ENCODE peak calls at places on chromosomes 5 and 9, in four cellular contexts. H is GM13977, C is A549, K is NB4. A is an unnamed sample.

GRCh38 chr9:15936316-15936869 is 383.6 kb downstream of the CCDC171 start:
- DNase-seq in K (no peak), H (no peak), C (no peak), A (no peak)

GRCh38 chr5:90855296-90855990 is 296.8 kb downstream of the ADGRV1 start:
- DNase-seq in K (no peak), H (no peak), C (no peak), A (no peak)

GRCh38 chr9:70868661-70869652 is 252.5 kb downstream of the TRPM3 start:
- DNase-seq in K (no peak), H (no peak), C (no peak), A (no peak)

GRCh38 chr5:93428868-93429267 is 152.2 kb downstream of the NR2F1-AS1 start:
- DNase-seq in C (peak; percentile 6), K (no peak), H (no peak), A (no peak)

GRCh38 chr5:23064710-23065109 is 211.6 kb upstream of the CDH12 start:
- DNase-seq in C (no peak), K (no peak), H (no peak), A (no peak)

GRCh38 chr5:80884086-80884813 is 75.9 kb upstream of the RASGRF2 start:
- DNase-seq in C (no peak), K (no peak), H (no peak), A (no peak)

GRCh38 chr5:155953335-155953734 is 373.6 kb upstream of the SGCD start:
- DNase-seq in K (no peak), H (no peak), C (no peak), A (no peak)

GRCh38 chr5:99379187-99379586 is 450.4 kb upstream of the CHD1 start:
- DNase-seq in H (no peak), C (no peak), K (no peak), A (no peak)

GRCh38 chr5:17224858-17225436 is 7.5 kb downstream of the BASP1 start:
- DNase-seq in C (no peak), H (peak; percentile 38), K (peak; percentile 54), A (no peak)

GRCh38 chr5:81425569-81425968 is 31.6 kb upstream of the ACOT12 start:
- DNase-seq in C (peak; percentile 40), H (peak; percentile 42), K (peak; percentile 49), A (no peak)

GRCh38 chr5:136014976-136015375 is 13.8 kb upstream of the TGFBI start:
- DNase-seq in C (no peak), K (no peak), H (no peak), A (no peak)

GRCh38 chr5:136020001-136020382 is 8.8 kb upstream of the TGFBI start:
- DNase-seq in C (no peak), K (no peak), H (no peak), A (no peak)

GRCh38 chr5:136015966-136016365 is 12.8 kb upstream of the TGFBI start:
- DNase-seq in C (no peak), K (no peak), H (no peak), A (no peak)

GRCh38 chr5:136018814-136019777 is 9.7 kb upstream of the TGFBI start:
- DNase-seq in K (no peak), H (no peak), C (peak; percentile 80), A (no peak)

DNA sequence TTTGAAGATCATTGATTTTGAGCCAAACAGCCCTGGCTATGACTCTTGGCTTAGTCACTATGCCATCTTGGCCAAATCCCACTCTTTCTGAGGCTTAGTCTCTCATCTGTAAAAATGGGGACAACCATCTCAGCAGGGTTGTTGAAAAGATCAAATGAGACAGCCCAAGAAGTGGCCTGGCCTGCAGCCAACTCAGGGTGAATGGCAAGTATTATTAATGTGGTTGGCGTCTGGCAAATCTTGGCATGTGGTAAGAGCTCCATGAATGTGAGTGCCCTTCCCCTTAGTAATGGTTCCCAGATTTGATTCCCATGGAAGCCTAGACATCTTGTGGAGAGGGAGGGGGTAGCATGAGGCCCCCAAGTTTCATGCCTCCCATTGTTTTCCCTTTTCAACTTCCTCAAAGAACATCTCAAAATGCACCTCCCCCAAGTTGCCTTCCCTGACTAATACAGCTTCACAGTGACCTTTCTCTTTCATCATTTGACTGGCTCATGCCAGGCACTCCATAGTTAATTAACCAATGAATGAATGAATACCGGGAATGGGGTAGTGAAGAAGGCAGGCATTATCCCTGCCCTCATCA is 11.8 kb upstream of the TGFBI start:
- DNase-seq in K (no peak), C (peak; percentile 97), H (no peak), A (no peak)
- TF ChIP-seq CTCF in K (no peak), C (no peak), H (no peak), A (no peak)

GRCh38 chr5:31911291-31912265 is 262.5 kb downstream of the GOLPH3 start:
- DNase-seq in H (no peak), K (no peak), C (no peak), A (no peak)
- TF ChIP-seq CTCF in H (no peak), K (no peak), C (no peak), A (no peak)

DNA sequence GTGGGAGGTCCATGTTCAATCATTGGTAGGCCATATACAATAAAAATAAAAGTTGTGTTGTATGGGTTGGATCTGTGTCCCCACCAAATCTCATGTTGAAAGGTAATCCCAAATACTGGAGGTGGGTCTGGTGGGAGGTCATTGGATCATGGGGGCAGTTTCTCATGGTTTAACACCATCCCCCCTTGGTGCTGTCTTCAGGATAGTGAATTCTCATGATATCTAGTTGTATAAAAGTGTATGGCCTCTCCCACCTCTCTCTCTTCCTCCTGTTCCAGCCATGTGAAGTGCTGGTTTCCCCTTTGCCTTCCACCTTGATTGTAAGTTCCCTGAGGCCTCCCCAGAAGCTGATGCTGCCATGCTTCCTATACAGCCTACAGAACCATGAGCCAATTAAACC is 15.1 kb downstream of the SPATA9 start:
- DNase-seq in H (no peak), C (no peak), K (no peak), A (no peak)
- TF ChIP-seq CTCF in H (no peak), C (no peak), K (no peak), A (no peak)

GRCh38 chr5:176521286-176521685 is 15.9 kb downstream of the RNF44 start:
- DNase-seq in C (no peak), K (no peak), H (no peak), A (no peak)
- TF ChIP-seq CTCF in C (no peak), K (no peak), H (no peak), A (no peak)

GRCh38 chr5:127741412-127741811 is 38.2 kb downstream of the CCDC192 start:
- DNase-seq in K (no peak), H (no peak), C (no peak), A (no peak)

DNA sequence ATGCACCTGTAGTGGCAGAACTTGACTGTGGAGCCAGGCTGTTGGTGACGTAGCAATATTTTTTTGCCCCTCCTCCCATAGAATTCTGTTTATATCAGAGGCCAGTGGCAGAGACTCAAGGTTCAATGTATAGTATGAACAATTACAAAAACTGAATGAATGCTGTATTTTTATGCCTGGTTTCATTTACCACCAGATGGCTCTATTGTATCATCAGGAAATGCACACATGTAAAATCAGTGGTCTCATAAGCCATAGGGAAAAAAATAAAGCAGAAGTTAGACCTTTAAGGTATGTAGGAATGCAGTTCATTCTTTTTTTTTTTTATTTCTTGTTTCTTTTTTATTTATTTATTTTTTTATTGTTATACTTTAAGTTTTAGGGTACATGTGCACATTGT is 43.6 kb downstream of the CCDC192 start:
- DNase-seq in C (peak; percentile 29), K (peak; percentile 56), H (peak; percentile 38), A (no peak)
- TF ChIP-seq CTCF in C (peak; percentile 67), K (no peak), H (peak; percentile 42), A (no peak)

GRCh38 chr9:128593856-128594255 is 41.5 kb downstream of the SPTAN1 start:
- DNase-seq in K (no peak), C (no peak), H (no peak), A (no peak)
- TF ChIP-seq CTCF in K (no peak), C (no peak), H (no peak), A (no peak)

GRCh38 chr9:4762889-4763521 is 22.0 kb upstream of the AK3 start:
- DNase-seq in H (peak; percentile 17), C (no peak), K (peak; percentile 88), A (no peak)
- TF ChIP-seq CTCF in H (no peak), C (no peak), K (no peak), A (peak; percentile 17)